ENCODE peak calls at places on chromosomes 3 and 15, in nine cellular contexts. K, H, F, I, D, L, C, O and G are unnamed samples.

GRCh38 chr3:122183893-122184590 is 574 bp downstream of the CASR start:
- DNase-seq in C (no peak), D (no peak), O (no peak), L (no peak), H (peak; percentile 56), F (no peak), K (no peak), I (no peak), G (no peak)

GRCh38 chr3:100748967-100749366 is 39.7 kb downstream of the TFG start:
- DNase-seq in H (no peak), D (no peak), F (no peak), O (no peak), C (no peak), K (no peak), I (no peak), L (no peak), G (no peak)

GRCh38 chr15:79942656-79943481 is 28.1 kb downstream of the BCL2A1 start:
- DNase-seq in D (peak; percentile 78), O (no peak), F (no peak), I (no peak), H (no peak), K (no peak), L (no peak), C (no peak), G (no peak)

GRCh38 chr3:101530213-101531047 is 17.4 kb upstream of the SENP7 start:
- DNase-seq in I (no peak), K (no peak), O (no peak), F (no peak), C (no peak), H (no peak), L (no peak), D (no peak), G (no peak)

GRCh38 chr3:45631486-45631885 is 36.9 kb downstream of the LIMD1 start:
- DNase-seq in K (no peak), O (no peak), I (no peak), C (no peak), F (no peak), L (no peak), D (no peak), H (no peak), G (no peak)

GRCh38 chr3:85605066-85605465 is 646.3 kb downstream of the CADM2 start:
- DNase-seq in C (no peak), O (no peak), F (no peak), L (no peak), D (no peak), I (no peak), K (no peak), H (no peak), G (no peak)

GRCh38 chr3:193347507-193348501 is 30.7 kb downstream of the ATP13A5 start:
- DNase-seq in C (no peak), D (no peak), H (no peak), O (no peak), F (no peak), K (no peak), L (no peak), I (peak; percentile 97), G (no peak)

GRCh38 chr15:77966540-77967290 is 110.8 kb downstream of the TBC1D2B start:
- DNase-seq in O (no peak), L (peak; percentile 44), H (peak; percentile 59), D (peak; percentile 55), K (no peak), C (peak; percentile 60), I (peak; percentile 15), F (no peak), G (no peak)

GRCh38 chr3:108054935-108055334 is 35.9 kb downstream of the CD47 start:
- DNase-seq in L (no peak), O (no peak), K (no peak), C (no peak), H (no peak), F (no peak), D (no peak), I (no peak), G (no peak)

GRCh38 chr3:187228740-187229139 is 31.5 kb downstream of the RTP1 start:
- DNase-seq in O (no peak), L (no peak), C (no peak), F (no peak), I (no peak), H (no peak), K (no peak), D (no peak), G (no peak)

GRCh38 chr3:44468572-44469520 is 8.6 kb downstream of the ZNF445 start:
- DNase-seq in I (no peak), H (peak; percentile 18), K (no peak), L (no peak), F (no peak), D (peak; percentile 53), C (no peak), O (no peak), G (no peak)

GRCh38 chr15:31606261-31606669 is 279.6 kb downstream of the KLF13 start:
- DNase-seq in F (no peak), O (no peak), K (no peak), D (peak; percentile 8), I (no peak), L (peak; percentile 25), C (no peak), H (no peak), G (no peak)

GRCh38 chr3:9623148-9623547 is 26.2 kb upstream of the MTMR14 start:
- DNase-seq in H (no peak), O (no peak), C (no peak), K (no peak), D (peak; percentile 43), F (peak; percentile 52), L (no peak), I (no peak), G (no peak)

GRCh38 chr3:129929383-129929782 is 35.9 kb upstream of the TMCC1 start:
- DNase-seq in I (no peak), O (no peak), L (no peak), D (no peak), F (no peak), H (no peak), K (no peak), C (no peak), G (no peak)

GRCh38 chr3:118981494-118982134 is 53.0 kb downstream of the IGSF11 start:
- DNase-seq in D (no peak), O (no peak), L (no peak), F (no peak), C (no peak), I (no peak), K (no peak), H (no peak), G (no peak)

GRCh38 chr15:48066456-48066855 is 54.3 kb upstream of the SLC24A5 start:
- DNase-seq in F (no peak), O (no peak), H (no peak), C (no peak), L (no peak), I (no peak), D (no peak), K (no peak), G (no peak)

GRCh38 chr3:53464424-53464823 is 30.0 kb upstream of the CACNA1D start:
- DNase-seq in L (no peak), D (peak; percentile 26), H (no peak), F (no peak), O (no peak), K (no peak), C (no peak), I (no peak), G (no peak)